ENCODE peak calls at places on chromosome 21, in six cellular contexts. One of them, this sample, is unnamed.

GRCh38 chr21:15071012-15071411 is 6.2 kb upstream of the NRIP1 start:
- DNase-seq in K562: no peak
- DNase-seq in HepG2: no peak
- DNase-seq in GM12878: no peak
- DNase-seq in SK-N-SH: no peak
- DNase-seq in H1: no peak
- DNase-seq in this sample: no peak

GRCh38 chr21:27681038-27681437 is 714.1 kb upstream of the ADAMTS5 start:
- DNase-seq in K562: no peak
- DNase-seq in H1: no peak
- DNase-seq in HepG2: no peak
- DNase-seq in SK-N-SH: no peak
- DNase-seq in GM12878: no peak
- DNase-seq in this sample: no peak

GRCh38 chr21:21232320-21232719 is 234.1 kb downstream of the NCAM2 start:
- DNase-seq in SK-N-SH: peak
- DNase-seq in K562: peak
- DNase-seq in HepG2: no peak
- DNase-seq in H1: no peak
- DNase-seq in GM12878: no peak
- DNase-seq in this sample: no peak

GRCh38 chr21:27475363-27475955 is 508.6 kb upstream of the ADAMTS5 start:
- DNase-seq in SK-N-SH: no peak
- DNase-seq in K562: no peak
- DNase-seq in H1: no peak
- DNase-seq in GM12878: no peak
- DNase-seq in HepG2: no peak
- DNase-seq in this sample: no peak

GRCh38 chr21:42862774-42863503 is 16.4 kb downstream of the WDR4 start:
- DNase-seq in HepG2: no peak
- DNase-seq in SK-N-SH: peak
- DNase-seq in H1: no peak
- DNase-seq in GM12878: no peak
- DNase-seq in K562: no peak
- DNase-seq in this sample: no peak

GRCh38 chr21:29196664-29197052 is 66.2 kb downstream of the MAP3K7CL start:
- DNase-seq in SK-N-SH: no peak
- DNase-seq in K562: no peak
- DNase-seq in HepG2: no peak
- DNase-seq in GM12878: no peak
- DNase-seq in H1: no peak
- DNase-seq in this sample: no peak

GRCh38 chr21:41616063-41616591 is 108.2 kb upstream of the TMPRSS2 start:
- DNase-seq in SK-N-SH: no peak
- DNase-seq in HepG2: no peak
- DNase-seq in K562: no peak
- DNase-seq in H1: no peak
- DNase-seq in GM12878: no peak
- DNase-seq in this sample: no peak

GRCh38 chr21:40575983-40576382 is 271.0 kb downstream of the DSCAM start:
- DNase-seq in K562: no peak
- DNase-seq in H1: no peak
- DNase-seq in SK-N-SH: no peak
- DNase-seq in GM12878: no peak
- DNase-seq in HepG2: no peak
- DNase-seq in this sample: no peak

GRCh38 chr21:37915941-37916794 is at the start of gene KCNJ6:
- DNase-seq in SK-N-SH: peak
- DNase-seq in H1: no peak
- DNase-seq in K562: peak
- DNase-seq in HepG2: no peak
- DNase-seq in GM12878: no peak
- DNase-seq in this sample: no peak

GRCh38 chr21:42199488-42200463 is 19.2 kb upstream of the ABCG1 start:
- DNase-seq in H1: no peak
- DNase-seq in SK-N-SH: no peak
- DNase-seq in GM12878: peak
- DNase-seq in K562: peak
- DNase-seq in HepG2: peak
- DNase-seq in this sample: peak

GRCh38 chr21:42997053-42997452 is 22.7 kb downstream of the PKNOX1 start:
- DNase-seq in GM12878: no peak
- DNase-seq in K562: no peak
- DNase-seq in HepG2: no peak
- DNase-seq in SK-N-SH: no peak
- DNase-seq in H1: no peak
- DNase-seq in this sample: no peak

GRCh38 chr21:37233551-37234146 is 33.5 kb downstream of the VPS26C start:
- DNase-seq in HepG2: no peak
- DNase-seq in H1: no peak
- DNase-seq in GM12878: no peak
- DNase-seq in SK-N-SH: no peak
- DNase-seq in K562: no peak
- DNase-seq in this sample: no peak

GRCh38 chr21:27024316-27024715 is 57.4 kb upstream of the ADAMTS5 start:
- DNase-seq in GM12878: no peak
- DNase-seq in HepG2: no peak
- DNase-seq in K562: no peak
- DNase-seq in H1: no peak
- DNase-seq in SK-N-SH: no peak
- DNase-seq in this sample: no peak

GRCh38 chr21:41555053-41555452 is 47.1 kb upstream of the TMPRSS2 start:
- DNase-seq in K562: no peak
- DNase-seq in H1: no peak
- DNase-seq in HepG2: no peak
- DNase-seq in SK-N-SH: no peak
- DNase-seq in GM12878: no peak
- DNase-seq in this sample: no peak

GRCh38 chr21:22885079-22885478 is 1886.9 kb downstream of the NCAM2 start:
- DNase-seq in SK-N-SH: no peak
- DNase-seq in K562: no peak
- DNase-seq in GM12878: no peak
- DNase-seq in H1: no peak
- DNase-seq in HepG2: no peak
- DNase-seq in this sample: no peak

GRCh38 chr21:38042246-38042645 is 126.0 kb upstream of the KCNJ6 start:
- DNase-seq in SK-N-SH: no peak
- DNase-seq in H1: no peak
- DNase-seq in K562: no peak
- DNase-seq in HepG2: no peak
- DNase-seq in GM12878: no peak
- DNase-seq in this sample: no peak

GRCh38 chr21:31222142-31222541 is 121.9 kb downstream of the TIAM1 start:
- DNase-seq in HepG2: no peak
- DNase-seq in SK-N-SH: no peak
- DNase-seq in H1: no peak
- DNase-seq in K562: no peak
- DNase-seq in GM12878: no peak
- DNase-seq in this sample: no peak

GRCh38 chr21:46667191-46667734 is 31.8 kb downstream of the PRMT2 start:
- DNase-seq in SK-N-SH: peak
- DNase-seq in K562: no peak
- DNase-seq in GM12878: no peak
- DNase-seq in H1: no peak
- DNase-seq in HepG2: peak
- DNase-seq in this sample: no peak

GRCh38 chr21:37642493-37642892 is 273.8 kb downstream of the KCNJ6 start:
- DNase-seq in K562: peak
- DNase-seq in H1: no peak
- DNase-seq in HepG2: peak
- DNase-seq in SK-N-SH: no peak
- DNase-seq in GM12878: no peak
- DNase-seq in this sample: no peak

GRCh38 chr21:42547001-42547905 is 33.6 kb downstream of the SLC37A1 start:
- DNase-seq in H1: no peak
- DNase-seq in GM12878: no peak
- DNase-seq in HepG2: no peak
- DNase-seq in K562: peak
- DNase-seq in SK-N-SH: no peak
- DNase-seq in this sample: no peak

GRCh38 chr21:40173833-40174232 is 306.6 kb downstream of the PCP4 start:
- DNase-seq in GM12878: no peak
- DNase-seq in HepG2: no peak
- DNase-seq in SK-N-SH: no peak
- DNase-seq in H1: no peak
- DNase-seq in K562: no peak
- DNase-seq in this sample: no peak

GRCh38 chr21:42524341-42525227 is 10.9 kb downstream of the SLC37A1 start:
- DNase-seq in K562: no peak
- DNase-seq in H1: no peak
- DNase-seq in HepG2: peak
- DNase-seq in SK-N-SH: no peak
- DNase-seq in GM12878: peak
- DNase-seq in this sample: no peak

GRCh38 chr21:29372063-29372802 is 73.5 kb downstream of the BACH1 start:
- DNase-seq in GM12878: peak
- DNase-seq in K562: peak
- DNase-seq in H1: no peak
- DNase-seq in HepG2: peak
- DNase-seq in SK-N-SH: peak
- DNase-seq in this sample: peak

GRCh38 chr21:41957991-41958766 is 4.4 kb upstream of the C2CD2 start:
- DNase-seq in H1: no peak
- DNase-seq in SK-N-SH: no peak
- DNase-seq in K562: peak
- DNase-seq in GM12878: no peak
- DNase-seq in HepG2: peak
- DNase-seq in this sample: no peak

GRCh38 chr21:42092805-42093590 is 21.9 kb downstream of the UMODL1 start:
- DNase-seq in K562: no peak
- DNase-seq in H1: no peak
- DNase-seq in HepG2: no peak
- DNase-seq in GM12878: no peak
- DNase-seq in SK-N-SH: no peak
- DNase-seq in this sample: no peak

GRCh38 chr21:22813201-22813600 is 1815.0 kb downstream of the NCAM2 start:
- DNase-seq in SK-N-SH: no peak
- DNase-seq in K562: no peak
- DNase-seq in HepG2: no peak
- DNase-seq in H1: no peak
- DNase-seq in GM12878: no peak
- DNase-seq in this sample: no peak

GRCh38 chr21:42733874-42734273 is 80.5 kb downstream of the PDE9A start:
- DNase-seq in K562: no peak
- DNase-seq in SK-N-SH: no peak
- DNase-seq in HepG2: no peak
- DNase-seq in GM12878: no peak
- DNase-seq in H1: no peak
- DNase-seq in this sample: no peak

GRCh38 chr21:17370263-17370662 is 142.6 kb upstream of the CXADR start:
- DNase-seq in H1: no peak
- DNase-seq in SK-N-SH: no peak
- DNase-seq in HepG2: no peak
- DNase-seq in K562: no peak
- DNase-seq in GM12878: no peak
- DNase-seq in this sample: no peak
- TF ChIP-seq GABPA in H1: no peak
- TF ChIP-seq GABPA in SK-N-SH: no peak
- TF ChIP-seq GABPA in HepG2: no peak
- TF ChIP-seq GABPA in K562: no peak
- TF ChIP-seq GABPA in GM12878: no peak
- TF ChIP-seq GABPA in this sample: no peak

DNA sequence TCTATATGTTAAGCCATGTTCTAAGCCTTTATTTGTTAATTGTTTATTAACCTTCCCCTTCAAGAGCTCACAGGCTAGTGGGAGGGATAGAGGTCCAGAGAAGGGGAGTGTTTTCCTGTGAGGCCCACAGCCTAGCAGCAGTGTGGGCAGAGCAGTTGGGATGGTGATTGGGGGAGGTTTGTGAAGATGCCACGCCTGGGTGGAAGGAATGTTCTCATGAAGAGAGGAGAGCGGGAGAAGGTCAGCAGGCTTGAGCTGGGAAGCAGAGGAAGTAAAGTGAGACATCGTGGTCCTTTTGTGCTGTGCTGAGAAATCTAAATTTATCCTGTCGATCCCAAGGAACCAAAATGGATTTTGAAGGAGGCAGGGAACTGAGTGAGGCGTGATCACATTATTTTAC is 42.6 kb downstream of the TRAPPC10 start:
- DNase-seq in H1: no peak
- DNase-seq in HepG2: no peak
- DNase-seq in K562: no peak
- DNase-seq in SK-N-SH: no peak
- DNase-seq in GM12878: no peak
- DNase-seq in this sample: no peak
- TF ChIP-seq GABPA in H1: no peak
- TF ChIP-seq GABPA in HepG2: no peak
- TF ChIP-seq GABPA in K562: no peak
- TF ChIP-seq GABPA in SK-N-SH: no peak
- TF ChIP-seq GABPA in GM12878: no peak
- TF ChIP-seq GABPA in this sample: no peak

DNA sequence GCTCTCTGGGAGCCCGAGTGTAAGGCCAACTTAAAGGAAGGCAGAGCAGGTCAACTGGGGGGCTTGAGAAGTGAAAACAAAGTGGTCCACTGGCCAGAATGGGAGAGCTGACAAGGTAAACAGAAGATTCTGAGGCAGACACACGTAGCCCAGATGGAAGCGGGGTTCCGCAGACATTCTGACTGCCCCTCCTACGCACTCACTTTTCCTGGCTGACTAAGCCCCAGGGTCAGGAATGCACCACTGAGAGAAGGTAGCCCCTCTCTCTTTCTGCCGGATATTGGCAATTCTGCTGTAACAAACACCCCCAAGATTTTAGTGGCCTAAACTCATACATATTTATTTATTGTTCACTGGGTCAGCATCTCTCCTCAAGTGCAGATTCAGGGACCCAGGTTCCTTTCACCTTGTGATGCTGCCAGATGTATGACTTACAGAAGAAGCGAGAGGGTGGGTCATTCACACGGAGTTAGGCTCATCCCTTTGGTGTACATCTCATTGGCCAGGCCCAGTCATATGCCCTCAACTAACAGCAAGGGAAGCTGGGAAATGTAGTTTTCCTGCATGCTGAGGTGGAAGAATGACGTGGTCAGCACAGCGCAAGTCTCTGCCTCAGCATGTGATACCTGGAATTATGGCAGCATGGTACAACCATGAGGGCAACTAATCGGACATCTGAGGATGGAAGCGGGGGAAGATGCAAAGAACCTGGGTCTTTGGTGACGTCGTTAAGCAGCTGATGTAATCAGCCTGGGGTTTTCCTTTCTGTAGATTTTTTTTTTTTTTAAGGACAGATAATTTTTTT is 43.5 kb upstream of the MRPS6 start:
- DNase-seq in H1: peak
- DNase-seq in K562: peak
- DNase-seq in HepG2: peak
- DNase-seq in SK-N-SH: peak
- DNase-seq in GM12878: peak
- DNase-seq in this sample: no peak
- TF ChIP-seq GABPA in H1: no peak
- TF ChIP-seq GABPA in K562: peak
- TF ChIP-seq GABPA in HepG2: no peak
- TF ChIP-seq GABPA in SK-N-SH: peak
- TF ChIP-seq GABPA in GM12878: no peak
- TF ChIP-seq GABPA in this sample: no peak

DNA sequence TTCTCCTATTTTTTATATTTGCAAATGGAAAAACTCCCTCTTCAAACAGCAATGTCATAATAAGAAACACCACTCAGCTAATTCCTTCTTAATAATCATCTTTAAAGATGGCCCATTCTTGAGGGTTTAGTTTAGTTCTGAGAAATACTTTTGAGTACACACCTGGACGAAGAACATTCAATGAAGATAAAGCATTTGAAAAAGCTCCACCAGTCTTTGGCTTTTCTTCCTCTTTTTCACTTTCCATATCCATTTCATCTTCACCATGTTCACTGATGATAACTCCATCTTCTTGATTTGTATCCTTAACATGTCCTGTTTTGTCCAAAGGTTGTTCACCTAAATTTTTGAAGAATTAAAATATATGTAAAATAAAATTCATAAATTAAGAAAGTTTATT is 7.4 kb downstream of the PAXBP1 start:
- DNase-seq in H1: no peak
- DNase-seq in GM12878: no peak
- DNase-seq in K562: no peak
- DNase-seq in HepG2: no peak
- DNase-seq in SK-N-SH: no peak
- DNase-seq in this sample: no peak
- TF ChIP-seq GABPA in H1: no peak
- TF ChIP-seq GABPA in GM12878: no peak
- TF ChIP-seq GABPA in K562: no peak
- TF ChIP-seq GABPA in HepG2: no peak
- TF ChIP-seq GABPA in SK-N-SH: no peak
- TF ChIP-seq GABPA in this sample: no peak